ENCODE peak calls at places on chromosomes 3 and 15, in six cellular contexts. One of them, this sample, is unnamed.
A peak's percentile ranks its signal among the peaks of the same experiment; 100 is the strongest.

GRCh38 chr3:177835008-177835407 is 637.7 kb upstream of the TBL1XR1 start:
- DNase-seq in mammary epithelial cell: peak; percentile 92
- DNase-seq in testis: no peak
- DNase-seq in M059J: peak; percentile 99
- DNase-seq in globus pallidus: no peak
- DNase-seq in stimulated activated CD4-positive, alpha-beta T cell treated with anti-CD3 and anti-CD28 coated beads, Interleukin-15, amount 100 ng/mL, for 1 hour: no peak
- DNase-seq in this sample: no peak

GRCh38 chr3:156718622-156719300 is 44.4 kb downstream of the TIPARP start:
- DNase-seq in globus pallidus: peak; percentile 26
- DNase-seq in testis: no peak
- DNase-seq in stimulated activated CD4-positive, alpha-beta T cell treated with anti-CD3 and anti-CD28 coated beads, Interleukin-15, amount 100 ng/mL, for 1 hour: no peak
- DNase-seq in M059J: peak; percentile 63
- DNase-seq in mammary epithelial cell: no peak
- DNase-seq in this sample: no peak

GRCh38 chr3:4732974-4733373 is 239.8 kb downstream of the ITPR1 start:
- DNase-seq in globus pallidus: no peak
- DNase-seq in testis: no peak
- DNase-seq in stimulated activated CD4-positive, alpha-beta T cell treated with anti-CD3 and anti-CD28 coated beads, Interleukin-15, amount 100 ng/mL, for 1 hour: no peak
- DNase-seq in mammary epithelial cell: no peak
- DNase-seq in M059J: no peak
- DNase-seq in this sample: no peak

GRCh38 chr3:187750513-187751123 is 5.3 kb upstream of the BCL6 start:
- DNase-seq in testis: no peak
- DNase-seq in stimulated activated CD4-positive, alpha-beta T cell treated with anti-CD3 and anti-CD28 coated beads, Interleukin-15, amount 100 ng/mL, for 1 hour: no peak
- DNase-seq in mammary epithelial cell: no peak
- DNase-seq in M059J: no peak
- DNase-seq in globus pallidus: no peak
- DNase-seq in this sample: peak; percentile 30

GRCh38 chr3:195762611-195763247 is 42.0 kb downstream of the MUC20 start:
- DNase-seq in globus pallidus: no peak
- DNase-seq in mammary epithelial cell: no peak
- DNase-seq in testis: no peak
- DNase-seq in M059J: no peak
- DNase-seq in stimulated activated CD4-positive, alpha-beta T cell treated with anti-CD3 and anti-CD28 coated beads, Interleukin-15, amount 100 ng/mL, for 1 hour: no peak
- DNase-seq in this sample: no peak

GRCh38 chr3:45272828-45273470 is 46.9 kb upstream of the TMEM158 start:
- DNase-seq in M059J: no peak
- DNase-seq in testis: no peak
- DNase-seq in stimulated activated CD4-positive, alpha-beta T cell treated with anti-CD3 and anti-CD28 coated beads, Interleukin-15, amount 100 ng/mL, for 1 hour: no peak
- DNase-seq in globus pallidus: no peak
- DNase-seq in mammary epithelial cell: peak; percentile 5
- DNase-seq in this sample: no peak

GRCh38 chr15:96243701-96244100 is 86.8 kb upstream of the NR2F2 start:
- DNase-seq in testis: no peak
- DNase-seq in stimulated activated CD4-positive, alpha-beta T cell treated with anti-CD3 and anti-CD28 coated beads, Interleukin-15, amount 100 ng/mL, for 1 hour: no peak
- DNase-seq in globus pallidus: no peak
- DNase-seq in mammary epithelial cell: no peak
- DNase-seq in M059J: peak; percentile 77
- DNase-seq in this sample: no peak

GRCh38 chr15:40279437-40280141 is 3.3 kb downstream of the ANKRD63 start:
- DNase-seq in mammary epithelial cell: peak; percentile 51
- DNase-seq in stimulated activated CD4-positive, alpha-beta T cell treated with anti-CD3 and anti-CD28 coated beads, Interleukin-15, amount 100 ng/mL, for 1 hour: peak; percentile 63
- DNase-seq in M059J: peak; percentile 48
- DNase-seq in testis: peak; percentile 84
- DNase-seq in globus pallidus: peak; percentile 38
- DNase-seq in this sample: peak; percentile 56

GRCh38 chr3:173793963-173794362 is 396.4 kb downstream of the NLGN1 start:
- DNase-seq in testis: no peak
- DNase-seq in mammary epithelial cell: peak; percentile 7
- DNase-seq in M059J: peak; percentile 22
- DNase-seq in stimulated activated CD4-positive, alpha-beta T cell treated with anti-CD3 and anti-CD28 coated beads, Interleukin-15, amount 100 ng/mL, for 1 hour: no peak
- DNase-seq in globus pallidus: no peak
- DNase-seq in this sample: no peak

GRCh38 chr3:189508784-189509489 is 122.3 kb upstream of the TP63 start:
- DNase-seq in globus pallidus: no peak
- DNase-seq in testis: no peak
- DNase-seq in M059J: peak; percentile 43
- DNase-seq in stimulated activated CD4-positive, alpha-beta T cell treated with anti-CD3 and anti-CD28 coated beads, Interleukin-15, amount 100 ng/mL, for 1 hour: no peak
- DNase-seq in mammary epithelial cell: peak; percentile 31
- DNase-seq in this sample: no peak

GRCh38 chr3:177673105-177673804 is 476.0 kb upstream of the TBL1XR1 start:
- DNase-seq in stimulated activated CD4-positive, alpha-beta T cell treated with anti-CD3 and anti-CD28 coated beads, Interleukin-15, amount 100 ng/mL, for 1 hour: no peak
- DNase-seq in M059J: peak; percentile 78
- DNase-seq in testis: peak; percentile 46
- DNase-seq in mammary epithelial cell: no peak
- DNase-seq in globus pallidus: no peak
- DNase-seq in this sample: no peak

GRCh38 chr15:65846120-65846519 is 23.2 kb upstream of the RAB11A start:
- DNase-seq in stimulated activated CD4-positive, alpha-beta T cell treated with anti-CD3 and anti-CD28 coated beads, Interleukin-15, amount 100 ng/mL, for 1 hour: no peak
- DNase-seq in mammary epithelial cell: no peak
- DNase-seq in M059J: no peak
- DNase-seq in testis: no peak
- DNase-seq in globus pallidus: no peak
- DNase-seq in this sample: no peak

GRCh38 chr3:123271466-123272159 is 69.9 kb downstream of the SEC22A start:
- DNase-seq in M059J: no peak
- DNase-seq in stimulated activated CD4-positive, alpha-beta T cell treated with anti-CD3 and anti-CD28 coated beads, Interleukin-15, amount 100 ng/mL, for 1 hour: no peak
- DNase-seq in globus pallidus: no peak
- DNase-seq in mammary epithelial cell: no peak
- DNase-seq in testis: peak; percentile 90
- DNase-seq in this sample: no peak

GRCh38 chr15:89130194-89130593 is 41.9 kb downstream of the ABHD2 start:
- DNase-seq in mammary epithelial cell: no peak
- DNase-seq in globus pallidus: no peak
- DNase-seq in stimulated activated CD4-positive, alpha-beta T cell treated with anti-CD3 and anti-CD28 coated beads, Interleukin-15, amount 100 ng/mL, for 1 hour: no peak
- DNase-seq in M059J: no peak
- DNase-seq in testis: no peak
- DNase-seq in this sample: no peak

GRCh38 chr3:149623819-149624218 is 34.0 kb downstream of the WWTR1 start:
- DNase-seq in M059J: peak; percentile 38
- DNase-seq in testis: no peak
- DNase-seq in globus pallidus: no peak
- DNase-seq in stimulated activated CD4-positive, alpha-beta T cell treated with anti-CD3 and anti-CD28 coated beads, Interleukin-15, amount 100 ng/mL, for 1 hour: no peak
- DNase-seq in mammary epithelial cell: no peak
- DNase-seq in this sample: no peak

GRCh38 chr3:153289334-153289808 is 127.3 kb downstream of the RAP2B start:
- DNase-seq in globus pallidus: no peak
- DNase-seq in stimulated activated CD4-positive, alpha-beta T cell treated with anti-CD3 and anti-CD28 coated beads, Interleukin-15, amount 100 ng/mL, for 1 hour: no peak
- DNase-seq in M059J: peak; percentile 55
- DNase-seq in testis: no peak
- DNase-seq in mammary epithelial cell: peak; percentile 38
- DNase-seq in this sample: no peak

GRCh38 chr15:70098461-70099166 is 897 bp upstream of the TLE3 start:
- DNase-seq in globus pallidus: peak; percentile 70
- DNase-seq in M059J: peak; percentile 24
- DNase-seq in mammary epithelial cell: peak; percentile 32
- DNase-seq in testis: peak; percentile 61
- DNase-seq in stimulated activated CD4-positive, alpha-beta T cell treated with anti-CD3 and anti-CD28 coated beads, Interleukin-15, amount 100 ng/mL, for 1 hour: no peak
- DNase-seq in this sample: peak; percentile 55

GRCh38 chr3:187619461-187619860 is 50.7 kb downstream of the SST start:
- DNase-seq in globus pallidus: no peak
- DNase-seq in mammary epithelial cell: no peak
- DNase-seq in testis: no peak
- DNase-seq in stimulated activated CD4-positive, alpha-beta T cell treated with anti-CD3 and anti-CD28 coated beads, Interleukin-15, amount 100 ng/mL, for 1 hour: no peak
- DNase-seq in M059J: no peak
- DNase-seq in this sample: no peak

GRCh38 chr15:94266000-94266399 is 34.6 kb downstream of the MCTP2 start:
- DNase-seq in stimulated activated CD4-positive, alpha-beta T cell treated with anti-CD3 and anti-CD28 coated beads, Interleukin-15, amount 100 ng/mL, for 1 hour: no peak
- DNase-seq in mammary epithelial cell: no peak
- DNase-seq in testis: no peak
- DNase-seq in M059J: no peak
- DNase-seq in globus pallidus: no peak
- DNase-seq in this sample: no peak

GRCh38 chr15:100889359-100890058 is 9.9 kb downstream of the ALDH1A3 start:
- DNase-seq in testis: peak; percentile 54
- DNase-seq in mammary epithelial cell: peak; percentile 84
- DNase-seq in globus pallidus: no peak
- DNase-seq in M059J: no peak
- DNase-seq in stimulated activated CD4-positive, alpha-beta T cell treated with anti-CD3 and anti-CD28 coated beads, Interleukin-15, amount 100 ng/mL, for 1 hour: no peak
- DNase-seq in this sample: no peak